ENCODE peak calls at places on chromosomes 16 and 17, in ten cellular contexts. E is A549, R is HCT116, S is GM12865, L is heart right ventricle, J is brain microvascular endothelial cell, G is dorsolateral prefrontal cortex, N is lower lobe of right lung, O is left ventricle myocardium inferior, A is psoas muscle. T is an unnamed sample.
A peak's percentile ranks its signal among the peaks of the same experiment; 100 is the strongest.

GRCh38 chr16:79272141-79272577 is 328.4 kb downstream of the MAF start:
- DNase-seq in J (no peak), O (no peak), L (no peak), R (no peak), N (peak; percentile 51), A (no peak), S (peak; percentile 63), E (no peak), G (no peak), T (no peak)

GRCh38 chr16:49560018-49560830 is 186.6 kb downstream of the C16orf78 start:
- DNase-seq in E (no peak), S (no peak), R (no peak), J (no peak), L (peak; percentile 25), O (no peak), A (peak; percentile 43), N (no peak), G (no peak), T (peak; percentile 87)

GRCh38 chr17:10574324-10574723 is 24.9 kb upstream of the MYH2 start:
- DNase-seq in A (no peak), J (no peak), S (no peak), R (no peak), N (no peak), E (no peak), G (no peak), L (no peak), O (no peak), T (no peak)

GRCh38 chr17:41486809-41487530 is 2.7 kb downstream of the KRT36 start:
- DNase-seq in E (peak; percentile 48), R (no peak), S (peak; percentile 43), N (peak; percentile 81), G (no peak), A (no peak), J (no peak), L (no peak), O (no peak), T (peak; percentile 28)

GRCh38 chr16:589658-590159 is at the start of gene RAB40C:
- DNase-seq in J (peak; percentile 96), R (peak; percentile 85), G (peak; percentile 99), N (peak; percentile 100), O (peak; percentile 99), L (peak; percentile 99), S (peak; percentile 100), E (peak; percentile 99), A (peak; percentile 99), T (peak; percentile 99)

GRCh38 chr16:55622302-55622701 is 33.5 kb upstream of the SLC6A2 start:
- DNase-seq in R (no peak), J (no peak), G (no peak), O (no peak), L (no peak), E (no peak), A (no peak), S (no peak), N (no peak), T (no peak)

GRCh38 chr17:38877130-38877851 is 7.4 kb downstream of the LASP1 start:
- DNase-seq in N (peak; percentile 55), A (no peak), L (no peak), G (no peak), E (no peak), J (no peak), R (no peak), O (no peak), S (peak; percentile 52), T (no peak)

GRCh38 chr17:37567137-37567927 is 41.9 kb downstream of the SYNRG start:
- DNase-seq in A (no peak), R (no peak), L (no peak), G (no peak), E (no peak), S (no peak), N (no peak), J (no peak), O (no peak), T (no peak)

GRCh38 chr16:21950782-21951521 is 2.2 kb upstream of the UQCRC2 start:
- DNase-seq in O (no peak), E (peak; percentile 61), S (peak; percentile 37), N (no peak), A (no peak), L (no peak), G (no peak), R (peak; percentile 36), J (peak; percentile 18), T (peak; percentile 12)

GRCh38 chr16:53087101-53087500 is 32.3 kb downstream of the CHD9 start:
- DNase-seq in N (no peak), G (no peak), E (no peak), O (no peak), L (no peak), S (no peak), R (no peak), A (no peak), J (peak; percentile 13), T (no peak)

GRCh38 chr17:64148699-64149098 is 18.8 kb upstream of the ERN1 start:
- DNase-seq in J (no peak), L (peak; percentile 45), A (peak; percentile 50), R (no peak), E (peak; percentile 44), O (no peak), S (peak; percentile 22), N (no peak), G (peak; percentile 58), T (no peak)

GRCh38 chr17:72390675-72391501 is 270.1 kb downstream of the SOX9 start:
- DNase-seq in G (no peak), E (peak; percentile 46), A (no peak), L (no peak), O (no peak), J (peak; percentile 70), R (no peak), N (no peak), S (peak; percentile 31), T (no peak)

GRCh38 chr16:51017969-51018368 is 133.1 kb downstream of the SALL1 start:
- DNase-seq in O (no peak), J (no peak), G (no peak), E (no peak), L (no peak), A (no peak), S (no peak), N (no peak), R (no peak), T (no peak)

GRCh38 chr17:62615503-62615902 is 12.0 kb upstream of the MRC2 start:
- DNase-seq in G (no peak), N (no peak), A (no peak), S (no peak), O (no peak), R (no peak), J (no peak), L (no peak), E (no peak), T (no peak)

GRCh38 chr16:1929578-1930337 is 11.5 kb upstream of the HS3ST6 start:
- DNase-seq in A (peak; percentile 92), S (peak; percentile 92), O (peak; percentile 93), E (peak; percentile 88), G (peak; percentile 78), R (no peak), J (peak; percentile 60), N (peak; percentile 94), L (peak; percentile 88), T (peak; percentile 90)

GRCh38 chr17:76385892-76386786 is 1.7 kb downstream of the SPHK1 start:
- DNase-seq in E (peak; percentile 87), N (peak; percentile 87), J (peak; percentile 82), A (peak; percentile 87), R (peak; percentile 68), O (peak; percentile 81), S (peak; percentile 89), G (no peak), L (peak; percentile 86), T (peak; percentile 89)
- H3K4me3 ChIP-seq in E (peak overlapping the region; percentile 62), N (peak overlapping the region; percentile 70), J (peak overlapping the region; percentile 94), A (peak overlapping the region; percentile 74), R (peak overlapping the region; percentile 37), O (peak overlapping the region; percentile 75), S (peak overlapping the region; percentile 31), G (peak overlapping the region; percentile 66), L (peak overlapping the region; percentile 62), T (peak overlapping the region; percentile 39)

GRCh38 chr17:33052856-33053255 is 61.2 kb downstream of the SPACA3 start:
- DNase-seq in L (no peak), A (no peak), S (no peak), E (no peak), J (no peak), G (no peak), R (no peak), N (no peak), O (no peak), T (no peak)
- TF ChIP-seq CTCF in L (no peak), A (no peak), S (no peak), E (no peak), J (no peak), G (no peak), R (no peak), N (no peak), O (no peak), T (no peak)

GRCh38 chr17:60141111-60142018 is 8.4 kb upstream of the CA4 start:
- DNase-seq in G (peak; percentile 36), N (peak; percentile 68), J (peak; percentile 24), S (no peak), A (no peak), R (no peak), E (no peak), L (no peak), O (no peak), T (peak; percentile 46)
- H3K4me3 ChIP-seq in G (no peak overlapping the region), N (peak overlapping the region; percentile 9), J (peak overlapping the region; percentile 15), S (no peak overlapping the region), A (no peak overlapping the region), R (no peak overlapping the region), E (no peak overlapping the region), L (no peak overlapping the region), O (no peak overlapping the region), T (no peak overlapping the region)

GRCh38 chr17:17107891-17108680 is 65.8 kb downstream of the MPRIP start:
- DNase-seq in E (no peak), O (peak; percentile 14), N (no peak), S (no peak), J (no peak), L (no peak), A (no peak), R (no peak), G (no peak), T (no peak)

GRCh38 chr17:17110520-17110919 is 68.3 kb downstream of the MPRIP start:
- DNase-seq in N (no peak), A (no peak), J (no peak), S (no peak), O (no peak), R (no peak), G (no peak), E (no peak), L (no peak), T (no peak)

GRCh38 chr17:17108681-17109049 is 66.4 kb downstream of the MPRIP start:
- DNase-seq in E (peak; percentile 44), R (no peak), G (peak; percentile 83), J (no peak), N (peak; percentile 79), O (peak; percentile 16), L (no peak), S (no peak), A (no peak), T (no peak)

GRCh38 chr17:17109896-17110295 is 67.6 kb downstream of the MPRIP start:
- DNase-seq in L (no peak), S (peak; percentile 8), R (no peak), E (peak; percentile 62), O (no peak), J (no peak), A (no peak), N (peak; percentile 88), G (no peak), T (no peak)

DNA sequence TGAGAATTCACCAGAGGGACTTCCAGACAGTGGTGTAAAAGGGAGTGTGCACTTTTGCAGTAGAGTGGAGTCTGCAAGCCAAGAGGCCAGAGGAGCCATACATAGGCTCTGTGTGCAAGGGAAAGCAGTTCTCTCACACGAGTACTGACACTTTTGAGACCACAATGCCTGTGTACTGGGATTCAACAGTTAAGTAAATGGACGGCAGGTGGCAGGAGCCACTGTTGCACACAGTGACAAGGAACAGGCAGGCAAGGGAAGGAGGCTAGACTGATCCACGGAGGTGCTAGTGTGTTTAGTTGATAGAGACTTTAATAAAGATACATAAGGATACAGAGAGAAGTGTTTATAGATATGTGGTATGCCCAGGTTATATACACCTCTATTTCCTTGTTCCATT is 67.0 kb downstream of the MPRIP start:
- DNase-seq in S (no peak), L (no peak), O (peak; percentile 14), G (no peak), A (no peak), E (peak; percentile 40), R (no peak), J (no peak), N (no peak), T (no peak)
- TF ChIP-seq CTCF in S (no peak), L (peak; percentile 43), O (peak; percentile 43), G (no peak), A (peak; percentile 24), E (no peak), R (no peak), J (no peak), N (peak; percentile 12), T (no peak)